ENCODE peak calls at places on chromosome 12, in six cellular contexts. X is AG09309, C is bronchial epithelial cell, R is cardiac fibroblast, H is left cardiac atrium, N is heart right ventricle. P is an unnamed sample.

GRCh38 chr12:110531741-110532333 is 29.7 kb downstream of the RAD9B start:
- DNase-seq in X (peak), C (peak), R (peak), H (no peak), N (no peak), P (peak)

GRCh38 chr12:91985002-91985767 is 160.5 kb downstream of the BTG1 start:
- DNase-seq in X (peak), C (no peak), R (peak), H (no peak), N (no peak), P (peak)

GRCh38 chr12:27592548-27592947 is 68.5 kb downstream of the PPFIBP1 start:
- DNase-seq in X (no peak), C (peak), R (peak), H (peak), N (peak), P (peak)

GRCh38 chr12:19298837-19299605 is 140.3 kb upstream of the AEBP2 start:
- DNase-seq in X (no peak), C (peak), R (peak), H (no peak), N (no peak), P (peak)

GRCh38 chr12:67826946-67827719 is 162.1 kb upstream of the IFNG-AS1 start:
- DNase-seq in X (no peak), C (peak), R (peak), H (no peak), N (no peak), P (peak)

GRCh38 chr12:106962291-106962690 is 6.6 kb downstream of the TMEM263 start:
- DNase-seq in X (no peak), C (no peak), R (no peak), H (no peak), N (no peak), P (no peak)

GRCh38 chr12:25756974-25757665 is 201.4 kb upstream of the RASSF8 start:
- DNase-seq in X (no peak), C (no peak), R (no peak), H (no peak), N (no peak), P (peak)

GRCh38 chr12:93275589-93275988 is 102.1 kb upstream of the NUDT4 start:
- DNase-seq in X (no peak), C (no peak), R (no peak), H (no peak), N (no peak), P (no peak)

GRCh38 chr12:16828891-16829290 is 222.9 kb upstream of the LMO3 start:
- DNase-seq in X (no peak), C (no peak), R (no peak), H (no peak), N (no peak), P (no peak)

GRCh38 chr12:113820842-113821241 is 145.3 kb downstream of the RBM19 start:
- DNase-seq in X (no peak), C (no peak), R (no peak), H (no peak), N (no peak), P (no peak)

GRCh38 chr12:124388679-124389536 is 94.0 kb downstream of the RFLNA start:
- DNase-seq in X (no peak), C (peak), R (peak), H (peak), N (peak), P (peak)

GRCh38 chr12:49108958-49109404 is 1.7 kb downstream of the LMBR1L start:
- DNase-seq in X (no peak), C (no peak), R (peak), H (peak), N (peak), P (peak)

GRCh38 chr12:95253386-95253785 is 35.8 kb downstream of the VEZT start:
- DNase-seq in X (no peak), C (no peak), R (no peak), H (no peak), N (no peak), P (no peak)

GRCh38 chr12:958449-959123 is 9.1 kb upstream of the RAD52 start:
- DNase-seq in X (no peak), C (peak), R (peak), H (no peak), N (peak), P (no peak)

GRCh38 chr12:100794441-100795192 is at the start of gene ANO4:
- DNase-seq in X (no peak), C (no peak), R (no peak), H (no peak), N (no peak), P (no peak)

GRCh38 chr12:55688716-55689655 is 18.7 kb downstream of the ITGA7 start:
- DNase-seq in X (no peak), C (no peak), R (no peak), H (no peak), N (no peak), P (no peak)

GRCh38 chr12:6729186-6729585 is 5.3 kb downstream of the COPS7A start:
- DNase-seq in X (no peak), C (no peak), R (no peak), H (no peak), N (no peak), P (no peak)

GRCh38 chr12:66290716-66291200 is 11.5 kb upstream of the HELB start:
- DNase-seq in X (no peak), C (peak), R (no peak), H (no peak), N (no peak), P (no peak)

GRCh38 chr12:127742231-127742630 is 524.7 kb upstream of the TMEM132C start:
- DNase-seq in X (no peak), C (no peak), R (no peak), H (no peak), N (no peak), P (no peak)

GRCh38 chr12:19288603-19289244 is 150.6 kb upstream of the AEBP2 start:
- DNase-seq in X (no peak), C (peak), R (peak), H (no peak), N (no peak), P (peak)

GRCh38 chr12:90922068-90922743 is 32.8 kb downstream of the CCER1 start:
- DNase-seq in X (peak), C (peak), R (peak), H (no peak), N (no peak), P (peak)

GRCh38 chr12:46088040-46088439 is 97.7 kb upstream of the SCAF11 start:
- DNase-seq in X (no peak), C (no peak), R (no peak), H (no peak), N (no peak), P (no peak)

GRCh38 chr12:121903202-121903601 is 14.6 kb downstream of the PSMD9 start:
- DNase-seq in X (no peak), C (no peak), R (no peak), H (no peak), N (no peak), P (peak)

GRCh38 chr12:89826468-89826867 is 117.8 kb upstream of the ATP2B1 start:
- DNase-seq in X (no peak), C (no peak), R (no peak), H (no peak), N (no peak), P (no peak)

GRCh38 chr12:6056406-6057211 is 67.9 kb downstream of the VWF start:
- DNase-seq in X (no peak), C (no peak), R (no peak), H (no peak), N (no peak), P (no peak)

GRCh38 chr12:130574402-130574801 is 141.7 kb downstream of the RIMBP2 start:
- DNase-seq in X (no peak), C (no peak), R (no peak), H (no peak), N (no peak), P (no peak)

GRCh38 chr12:60194682-60195081 is 598.9 kb downstream of the SLC16A7 start:
- DNase-seq in X (no peak), C (peak), R (peak), H (no peak), N (no peak), P (peak)

GRCh38 chr12:51458635-51459034 is 34.0 kb downstream of the SLC4A8 start:
- DNase-seq in X (no peak), C (no peak), R (no peak), H (no peak), N (no peak), P (no peak)

GRCh38 chr12:58576965-58577364 is 343.3 kb downstream of the LRIG3 start:
- DNase-seq in X (no peak), C (no peak), R (no peak), H (no peak), N (no peak), P (no peak)

GRCh38 chr12:130859128-130859527 is 12.7 kb upstream of the RAN start:
- DNase-seq in X (no peak), C (no peak), R (no peak), H (no peak), N (no peak), P (no peak)